ENCODE peak calls at places on chromosomes 7 and 10, in five cellular contexts. One of them, this sample, is unnamed.

GRCh38 chr10:24866615-24867583 is 85.5 kb downstream of the PRTFDC1 start:
- DNase-seq in head of caudate nucleus: peak
- DNase-seq in mucosa of gallbladder: peak
- DNase-seq in MCF 10A: no peak
- DNase-seq in uterus: peak
- DNase-seq in this sample: no peak

GRCh38 chr7:137167609-137168008 is 175.9 kb downstream of the PTN start:
- DNase-seq in mucosa of gallbladder: no peak
- DNase-seq in uterus: no peak
- DNase-seq in MCF 10A: no peak
- DNase-seq in head of caudate nucleus: no peak
- DNase-seq in this sample: no peak

GRCh38 chr10:46033602-46034011 is 3.2 kb upstream of the NCOA4 start:
- DNase-seq in uterus: no peak
- DNase-seq in mucosa of gallbladder: peak
- DNase-seq in MCF 10A: peak
- DNase-seq in head of caudate nucleus: no peak
- DNase-seq in this sample: no peak

GRCh38 chr7:117480978-117481377 is 1.2 kb downstream of the CFTR start:
- DNase-seq in uterus: no peak
- DNase-seq in head of caudate nucleus: no peak
- DNase-seq in MCF 10A: peak
- DNase-seq in mucosa of gallbladder: peak
- DNase-seq in this sample: no peak

GRCh38 chr7:5699951-5700384 is 81.5 kb downstream of the RNF216 start:
- DNase-seq in mucosa of gallbladder: no peak
- DNase-seq in uterus: no peak
- DNase-seq in head of caudate nucleus: no peak
- DNase-seq in MCF 10A: no peak
- DNase-seq in this sample: no peak

GRCh38 chr7:110130669-110131068 is 960.3 kb upstream of the LRRN3 start:
- DNase-seq in MCF 10A: no peak
- DNase-seq in mucosa of gallbladder: no peak
- DNase-seq in uterus: no peak
- DNase-seq in head of caudate nucleus: no peak
- DNase-seq in this sample: no peak

GRCh38 chr10:66215005-66215404 is 710.8 kb upstream of the LRRTM3 start:
- DNase-seq in MCF 10A: peak
- DNase-seq in uterus: no peak
- DNase-seq in head of caudate nucleus: no peak
- DNase-seq in mucosa of gallbladder: no peak
- DNase-seq in this sample: no peak

GRCh38 chr7:104758504-104758903 is 255.5 kb upstream of the KMT2E start:
- DNase-seq in uterus: no peak
- DNase-seq in MCF 10A: no peak
- DNase-seq in mucosa of gallbladder: no peak
- DNase-seq in head of caudate nucleus: no peak
- DNase-seq in this sample: no peak

GRCh38 chr7:81280531-81280930 is 361.7 kb upstream of the SEMA3C start:
- DNase-seq in uterus: no peak
- DNase-seq in head of caudate nucleus: no peak
- DNase-seq in MCF 10A: no peak
- DNase-seq in mucosa of gallbladder: no peak
- DNase-seq in this sample: no peak

GRCh38 chr7:26417911-26418413 is 126.3 kb downstream of the SNX10 start:
- DNase-seq in head of caudate nucleus: no peak
- DNase-seq in MCF 10A: no peak
- DNase-seq in mucosa of gallbladder: no peak
- DNase-seq in uterus: no peak
- DNase-seq in this sample: no peak